ENCODE peak calls at places on chromosome 12, in eight cellular contexts. P is upper lobe of right lung, K is AG09319, D is colonic mucosa, H is nephron progenitor cell, X is lower leg skin, C is fibroblast of mammary gland, M is progenitor cell of endocrine pancreas. U is an unnamed sample.

GRCh38 chr12:23600936-23601335 is 348.5 kb downstream of the SOX5 start:
- DNase-seq in P (no peak), K (no peak), D (no peak), H (no peak), X (no peak), C (no peak), M (no peak), U (no peak)

GRCh38 chr12:95784286-95784685 is 6.3 kb downstream of the NTN4 start:
- DNase-seq in P (no peak), K (no peak), D (no peak), H (no peak), X (no peak), C (no peak), M (no peak), U (no peak)

GRCh38 chr12:114938487-114939210 is 254.7 kb upstream of the TBX3 start:
- DNase-seq in P (no peak), K (no peak), D (no peak), H (peak; percentile 65), X (no peak), C (no peak), M (no peak), U (no peak)

GRCh38 chr12:104457746-104458644 is 1.2 kb downstream of the CHST11 start:
- DNase-seq in P (peak; percentile 76), K (no peak), D (peak; percentile 24), H (peak; percentile 44), X (no peak), C (no peak), M (peak; percentile 19), U (peak; percentile 84)

GRCh38 chr12:113109872-113110623 is 25.5 kb downstream of the RASAL1 start:
- DNase-seq in P (no peak), K (no peak), D (no peak), H (no peak), X (no peak), C (no peak), M (no peak), U (no peak)

GRCh38 chr12:52677126-52677525 is 3.1 kb downstream of the KRT1 start:
- DNase-seq in P (no peak), K (no peak), D (no peak), H (no peak), X (no peak), C (no peak), M (no peak), U (no peak)

GRCh38 chr12:31321565-31322228 is 4.3 kb downstream of the SINHCAF start:
- DNase-seq in P (no peak), K (no peak), D (no peak), H (no peak), X (no peak), C (peak; percentile 30), M (no peak), U (no peak)

GRCh38 chr12:63978519-63978918 is 134.0 kb downstream of the SRGAP1 start:
- DNase-seq in P (no peak), K (no peak), D (no peak), H (no peak), X (no peak), C (peak; percentile 78), M (no peak), U (no peak)

GRCh38 chr12:3352230-3352629 is 138.8 kb upstream of the PRMT8 start:
- DNase-seq in P (no peak), K (no peak), D (no peak), H (no peak), X (no peak), C (no peak), M (no peak), U (no peak)

GRCh38 chr12:54273981-54274380 is 5.9 kb downstream of the CBX5 start:
- DNase-seq in P (no peak), K (no peak), D (no peak), H (no peak), X (no peak), C (no peak), M (no peak), U (no peak)

GRCh38 chr12:18658829-18659228 is 79.0 kb downstream of the PLCZ1 start:
- DNase-seq in P (no peak), K (no peak), D (no peak), H (no peak), X (no peak), C (peak; percentile 8), M (no peak), U (no peak)

GRCh38 chr12:41907036-41907435 is 237.6 kb downstream of the GXYLT1 start:
- DNase-seq in P (no peak), K (no peak), D (no peak), H (no peak), X (no peak), C (no peak), M (no peak), U (no peak)

GRCh38 chr12:63965936-63966602 is 121.6 kb downstream of the SRGAP1 start:
- DNase-seq in P (no peak), K (no peak), D (no peak), H (no peak), X (no peak), C (no peak), M (no peak), U (no peak)

GRCh38 chr12:84502907-84503787 is 409.5 kb downstream of the SLC6A15 start:
- DNase-seq in P (no peak), K (no peak), D (peak; percentile 42), H (peak; percentile 63), X (no peak), C (peak; percentile 78), M (peak; percentile 48), U (no peak)

GRCh38 chr12:108328420-108328819 is 10.7 kb downstream of the CMKLR1 start:
- DNase-seq in P (no peak), K (no peak), D (no peak), H (no peak), X (no peak), C (no peak), M (no peak), U (no peak)

GRCh38 chr12:119512772-119513497 is 80.6 kb upstream of the TMEM233 start:
- DNase-seq in P (no peak), K (no peak), D (no peak), H (peak; percentile 70), X (no peak), C (peak; percentile 2), M (peak; percentile 25), U (no peak)

GRCh38 chr12:8078400-8078799 is 3.7 kb upstream of the NECAP1 start:
- DNase-seq in P (no peak), K (peak; percentile 49), D (no peak), H (peak; percentile 24), X (no peak), C (peak; percentile 78), M (no peak), U (no peak)

GRCh38 chr12:90355701-90356345 is 599.2 kb downstream of the CCER1 start:
- DNase-seq in P (no peak), K (no peak), D (no peak), H (no peak), X (no peak), C (no peak), M (no peak), U (no peak)

GRCh38 chr12:69966839-69967238 is 141.8 kb downstream of the MYRFL start:
- DNase-seq in P (no peak), K (no peak), D (no peak), H (no peak), X (peak; percentile 53), C (peak; percentile 83), M (no peak), U (no peak)

GRCh38 chr12:120992989-120993388 is 14.6 kb downstream of the HNF1A start:
- DNase-seq in P (no peak), K (no peak), D (no peak), H (no peak), X (no peak), C (no peak), M (no peak), U (no peak)

GRCh38 chr12:120994059-120994458 is 15.7 kb downstream of the HNF1A start:
- DNase-seq in P (no peak), K (no peak), D (no peak), H (no peak), X (no peak), C (no peak), M (no peak), U (no peak)

GRCh38 chr12:120994589-120995337 is 16.4 kb downstream of the HNF1A start:
- DNase-seq in P (no peak), K (no peak), D (no peak), H (no peak), X (no peak), C (peak; percentile 24), M (no peak), U (no peak)

GRCh38 chr12:120991965-120992364 is 13.6 kb downstream of the HNF1A start:
- DNase-seq in P (no peak), K (no peak), D (no peak), H (no peak), X (no peak), C (no peak), M (no peak), U (no peak)

DNA sequence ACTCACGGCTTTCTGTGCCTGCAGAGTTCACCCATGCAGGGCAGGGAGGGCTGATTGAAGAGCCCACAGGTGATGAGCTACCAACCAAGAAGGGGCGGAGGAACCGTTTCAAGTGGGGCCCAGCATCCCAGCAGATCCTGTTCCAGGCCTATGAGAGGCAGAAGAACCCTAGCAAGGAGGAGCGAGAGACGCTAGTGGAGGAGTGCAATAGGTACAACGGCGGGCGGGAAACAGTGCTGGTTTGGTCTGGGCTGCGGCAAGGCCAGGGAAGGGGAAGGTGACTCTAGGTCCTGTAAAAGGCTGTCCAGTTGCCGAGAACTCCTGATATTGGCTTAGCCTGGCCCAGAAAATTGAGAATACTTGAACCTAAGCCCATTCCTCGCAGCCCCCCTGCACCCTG is 15.2 kb downstream of the HNF1A start:
- DNase-seq in P (no peak), K (no peak), D (no peak), H (no peak), X (no peak), C (no peak), M (no peak), U (no peak)
- TF ChIP-seq CTCF in P (no peak), K (no peak), D (no peak), H (no peak), X (no peak), C (no peak), M (no peak), U (no peak)

GRCh38 chr12:25723286-25723685 is 170.2 kb upstream of the LMNTD1 start:
- DNase-seq in P (no peak), K (no peak), D (no peak), H (no peak), X (no peak), C (peak; percentile 75), M (no peak), U (no peak)
- TF ChIP-seq CTCF in P (no peak), K (no peak), D (no peak), H (no peak), X (no peak), C (no peak), M (no peak), U (no peak)

GRCh38 chr12:66066071-66066928 is 64.2 kb downstream of the LLPH start:
- DNase-seq in P (no peak), K (no peak), D (no peak), H (no peak), X (no peak), C (peak; percentile 54), M (no peak), U (no peak)
- TF ChIP-seq CTCF in P (no peak), K (no peak), D (no peak), H (no peak), X (no peak), C (no peak), M (no peak), U (no peak)

DNA sequence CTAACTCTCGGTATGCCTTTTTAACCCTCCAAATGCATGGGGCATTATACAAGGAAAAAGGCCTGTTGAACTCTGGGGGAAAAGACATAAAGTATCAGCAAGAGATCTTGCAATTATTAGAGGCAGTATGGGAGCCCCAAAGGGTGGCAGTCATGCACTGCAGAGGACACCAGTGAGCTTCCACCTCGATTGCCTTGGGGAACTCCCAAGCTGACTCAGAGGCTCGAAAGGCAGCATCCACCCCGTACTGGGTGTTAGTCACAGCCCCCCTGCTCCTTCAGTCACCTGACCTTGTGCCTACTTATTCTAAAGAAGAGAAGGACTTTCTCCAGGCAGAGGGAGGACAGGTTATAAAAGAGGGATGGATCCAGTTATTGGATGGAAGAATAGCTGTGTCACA is 781.4 kb upstream of the TMEM132C start:
- DNase-seq in P (no peak), K (peak; percentile 69), D (no peak), H (no peak), X (no peak), C (peak; percentile 89), M (no peak), U (no peak)
- TF ChIP-seq CTCF in P (no peak), K (peak; percentile 53), D (no peak), H (no peak), X (no peak), C (peak; percentile 52), M (no peak), U (peak; percentile 31)